ENCODE peak calls at places on chromosome 13, in nine cellular contexts. S is lower leg skin, U is adrenal gland, Z is WTC11, Y is GM20000, C is dorsolateral prefrontal cortex, P is AG09309, O is progenitor cell of endocrine pancreas, W is PC-3. L is an unnamed sample.

GRCh38 chr13:76846363-76846762 is 39.8 kb downstream of the KCTD12 start:
- DNase-seq in Z (no peak), O (no peak), Y (no peak), C (no peak), P (no peak), W (no peak), U (no peak), S (no peak), L (no peak)

GRCh38 chr13:64078025-64078424 is 2662.4 kb upstream of the PCDH20 start:
- DNase-seq in Y (no peak), P (no peak), C (no peak), S (no peak), U (no peak), O (no peak), W (no peak), Z (no peak), L (no peak)

GRCh38 chr13:78602561-78603239 is 652 bp downstream of the POU4F1 start:
- DNase-seq in W (no peak), Z (peak; percentile 32), U (no peak), P (no peak), O (no peak), Y (peak; percentile 68), C (no peak), S (no peak), L (no peak)

GRCh38 chr13:101709952-101710351 is 257.5 kb downstream of the ITGBL1 start:
- DNase-seq in S (no peak), P (no peak), Z (no peak), O (no peak), U (no peak), W (peak; percentile 8), Y (no peak), C (no peak), L (no peak)

GRCh38 chr13:33183431-33184130 is 102.0 kb downstream of the STARD13 start:
- DNase-seq in P (peak; percentile 69), S (no peak), Y (no peak), C (no peak), W (no peak), Z (no peak), U (no peak), O (no peak), L (no peak)

GRCh38 chr13:110319774-110320509 is 12.9 kb downstream of the COL4A2 start:
- DNase-seq in W (peak; percentile 81), P (no peak), Y (no peak), C (no peak), U (no peak), O (no peak), S (no peak), Z (no peak), L (no peak)

GRCh38 chr13:47420568-47420967 is 523.7 kb upstream of the HTR2A start:
- DNase-seq in W (peak; percentile 72), U (peak; percentile 50), P (no peak), Z (no peak), O (no peak), S (no peak), Y (no peak), C (no peak), L (no peak)

GRCh38 chr13:50126378-50127016 is 111.3 kb downstream of the KCNRG start:
- DNase-seq in Z (peak; percentile 19), Y (peak; percentile 49), O (no peak), U (no peak), W (peak; percentile 20), S (no peak), P (no peak), C (no peak), L (no peak)

GRCh38 chr13:105008606-105009005 is 1526.9 kb downstream of the EFNB2 start:
- DNase-seq in Z (no peak), C (no peak), S (no peak), O (no peak), P (no peak), Y (no peak), U (no peak), W (no peak), L (no peak)

DNA sequence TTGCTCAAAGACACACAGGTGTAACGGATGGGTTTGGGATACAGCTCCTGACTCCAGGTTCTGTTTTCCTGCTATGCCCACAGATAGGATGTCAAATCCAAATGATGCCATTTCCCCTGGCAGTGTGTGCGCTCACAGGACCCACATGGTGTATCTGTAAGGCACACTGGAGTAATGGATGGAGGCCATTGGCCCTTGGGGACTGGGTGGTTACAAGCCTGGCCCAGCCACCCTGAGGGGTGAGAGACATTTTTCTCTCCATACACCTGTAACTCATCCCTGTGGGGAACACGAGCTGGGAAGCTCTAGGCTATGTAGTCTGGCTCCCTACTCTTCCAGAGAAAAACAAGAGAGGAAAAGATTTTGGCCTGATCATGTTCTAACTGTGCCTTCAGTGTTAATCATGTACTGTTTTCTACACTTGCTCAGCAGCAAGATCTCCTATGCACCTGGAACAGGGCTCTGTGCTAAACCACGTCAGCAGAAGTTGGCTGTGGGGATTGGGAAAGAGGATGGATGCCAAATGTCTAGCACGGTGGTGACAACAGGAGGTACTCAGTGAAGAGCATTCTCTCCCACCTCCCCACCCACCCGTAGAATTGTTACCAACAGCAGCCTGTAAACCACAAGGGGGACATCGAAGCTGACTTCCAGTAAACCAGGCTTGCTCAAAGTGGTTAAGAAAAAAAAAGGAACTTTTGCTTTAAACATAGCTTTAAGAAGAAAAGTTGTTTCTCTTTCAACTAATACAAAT is 237.0 kb downstream of the LACC1 start:
- DNase-seq in Y (no peak), U (no peak), C (no peak), S (no peak), Z (no peak), O (no peak), W (no peak), P (no peak), L (no peak)
- TF ChIP-seq CTCF in Y (no peak), U (no peak), C (no peak), S (no peak), Z (no peak), O (no peak), W (no peak), P (peak; percentile 14), L (no peak)

GRCh38 chr13:28747851-28748250 is 29.1 kb upstream of the SLC46A3 start:
- DNase-seq in W (no peak), S (no peak), U (no peak), C (no peak), P (no peak), Y (no peak), O (no peak), Z (no peak), L (no peak)
- TF ChIP-seq CTCF in W (no peak), S (no peak), U (no peak), C (no peak), P (no peak), Y (no peak), O (no peak), Z (no peak), L (no peak)

GRCh38 chr13:62626771-62627170 is 1211.1 kb upstream of the PCDH20 start:
- DNase-seq in C (no peak), O (no peak), Y (peak; percentile 4), W (peak; percentile 10), Z (peak; percentile 81), P (no peak), U (no peak), S (no peak), L (no peak)
- TF ChIP-seq CTCF in C (no peak), O (peak; percentile 12), Y (peak; percentile 20), W (peak; percentile 36), Z (peak; percentile 62), P (no peak), U (no peak), S (no peak), L (no peak)

DNA sequence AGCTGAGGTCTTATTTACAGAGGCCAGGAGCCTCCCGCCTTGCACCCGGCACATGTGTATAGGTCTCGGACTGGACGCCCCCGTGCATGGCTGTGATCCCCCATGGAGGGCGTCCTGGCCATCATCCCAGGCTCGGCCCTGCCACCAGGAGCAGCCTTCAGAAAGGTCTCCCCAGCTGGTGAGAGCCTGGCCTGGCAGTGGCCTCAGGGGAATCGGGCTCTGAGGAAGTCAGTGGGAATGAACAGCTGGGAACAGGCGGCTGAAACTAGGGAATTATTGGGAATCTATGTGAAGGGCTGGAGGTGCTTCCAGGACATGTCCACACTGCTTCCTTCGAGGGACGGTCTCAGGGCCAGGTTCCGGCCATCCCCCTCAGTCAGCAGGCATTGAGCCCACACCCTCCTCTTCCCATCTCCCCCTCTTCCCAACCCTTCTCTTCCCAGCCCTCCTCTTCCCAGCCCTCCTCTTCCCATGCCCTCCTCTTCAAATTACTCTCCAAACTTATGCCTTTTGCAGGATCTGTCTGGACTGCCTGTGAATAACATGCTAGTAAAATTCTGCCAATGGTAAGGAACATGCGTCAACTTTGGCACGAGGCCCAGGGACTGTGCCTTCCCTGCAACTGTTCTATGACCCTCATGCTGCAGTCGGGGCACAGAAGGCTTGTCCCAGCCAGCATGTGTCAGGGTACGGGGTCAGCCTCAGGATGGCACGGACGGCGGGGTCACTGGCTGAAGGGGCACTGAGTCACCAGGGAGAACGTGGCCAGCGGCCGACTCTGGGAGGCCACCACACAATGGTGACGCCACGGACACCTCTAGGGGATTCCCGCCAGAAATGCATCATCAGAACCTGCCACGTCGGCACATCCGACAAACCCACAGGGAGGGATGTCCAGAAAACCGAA is 24.2 kb upstream of the C13orf46 start:
- DNase-seq in C (no peak), Z (no peak), P (peak; percentile 32), O (no peak), Y (no peak), W (peak; percentile 8), S (no peak), U (peak; percentile 35), L (no peak)
- TF ChIP-seq CTCF in C (no peak), Z (no peak), P (no peak), O (no peak), Y (no peak), W (no peak), S (no peak), U (no peak), L (no peak)

GRCh38 chr13:62512194-62513141 is 1096.8 kb upstream of the PCDH20 start:
- DNase-seq in Z (peak; percentile 60), P (no peak), W (peak; percentile 58), C (no peak), S (no peak), O (no peak), U (no peak), Y (peak; percentile 37), L (peak; percentile 20)
- TF ChIP-seq CTCF in Z (peak; percentile 33), P (peak; percentile 38), W (peak; percentile 72), C (peak; percentile 63), S (no peak), O (peak; percentile 70), U (peak; percentile 42), Y (peak; percentile 82), L (no peak)

GRCh38 chr13:92321174-92321573 is 905.4 kb upstream of the GPC6 start:
- DNase-seq in Z (no peak), C (no peak), Y (no peak), P (no peak), O (no peak), S (peak; percentile 84), U (no peak), W (no peak), L (no peak)
- TF ChIP-seq CTCF in Z (no peak), C (no peak), Y (no peak), P (no peak), O (no peak), S (no peak), U (no peak), W (no peak), L (no peak)

L was measured in breast epithelium.